ENCODE peak calls at places on chromosome 10, in five cellular contexts. One of them, this sample, is unnamed.

GRCh38 chr10:114095676-114096331 is 52.1 kb downstream of the ADRB1 start:
- DNase-seq in coronary artery: no peak
- DNase-seq in IMR-90: no peak
- DNase-seq in neuronal stem cell: no peak
- DNase-seq in small intestine: peak; percentile 41
- DNase-seq in this sample: no peak

GRCh38 chr10:78149193-78149592 is 115.5 kb downstream of the RPS24 start:
- DNase-seq in neuronal stem cell: no peak
- DNase-seq in IMR-90: peak; percentile 41
- DNase-seq in small intestine: no peak
- DNase-seq in coronary artery: no peak
- DNase-seq in this sample: no peak

GRCh38 chr10:131972474-131973071 is 9.2 kb downstream of the BNIP3 start:
- DNase-seq in neuronal stem cell: no peak
- DNase-seq in IMR-90: peak; percentile 36
- DNase-seq in small intestine: peak; percentile 18
- DNase-seq in coronary artery: no peak
- DNase-seq in this sample: peak; percentile 67

GRCh38 chr10:73117976-73118743 is 7.9 kb downstream of the NUDT13 start:
- DNase-seq in IMR-90: peak; percentile 67
- DNase-seq in small intestine: no peak
- DNase-seq in neuronal stem cell: no peak
- DNase-seq in coronary artery: no peak
- DNase-seq in this sample: peak; percentile 15

GRCh38 chr10:82668266-82668665 is 793.3 kb downstream of the NRG3 start:
- DNase-seq in IMR-90: no peak
- DNase-seq in neuronal stem cell: no peak
- DNase-seq in coronary artery: no peak
- DNase-seq in small intestine: no peak
- DNase-seq in this sample: no peak

GRCh38 chr10:22899307-22899706 is 28.5 kb upstream of the ARMC3 start:
- DNase-seq in coronary artery: no peak
- DNase-seq in small intestine: no peak
- DNase-seq in neuronal stem cell: no peak
- DNase-seq in IMR-90: no peak
- DNase-seq in this sample: no peak

GRCh38 chr10:114442115-114442630 is 37.9 kb upstream of the AFAP1L2 start:
- DNase-seq in small intestine: no peak
- DNase-seq in IMR-90: no peak
- DNase-seq in neuronal stem cell: no peak
- DNase-seq in coronary artery: no peak
- DNase-seq in this sample: no peak

GRCh38 chr10:103855424-103855823 is at the start of gene SH3PXD2A:
- DNase-seq in neuronal stem cell: peak; percentile 61
- DNase-seq in IMR-90: no peak
- DNase-seq in small intestine: no peak
- DNase-seq in coronary artery: no peak
- DNase-seq in this sample: peak; percentile 87

GRCh38 chr10:79206300-79207095 is 137.7 kb downstream of the ZMIZ1 start:
- DNase-seq in small intestine: no peak
- DNase-seq in neuronal stem cell: no peak
- DNase-seq in coronary artery: no peak
- DNase-seq in IMR-90: no peak
- DNase-seq in this sample: no peak

GRCh38 chr10:125457406-125457805 is 225.6 kb downstream of the TEX36 start:
- DNase-seq in coronary artery: no peak
- DNase-seq in neuronal stem cell: no peak
- DNase-seq in IMR-90: no peak
- DNase-seq in small intestine: no peak
- DNase-seq in this sample: no peak

GRCh38 chr10:5861269-5862031 is 28.2 kb downstream of the ANKRD16 start:
- DNase-seq in small intestine: peak; percentile 10
- DNase-seq in neuronal stem cell: no peak
- DNase-seq in coronary artery: no peak
- DNase-seq in IMR-90: peak; percentile 92
- DNase-seq in this sample: no peak

GRCh38 chr10:133237241-133238065 is at the start of gene VENTX:
- DNase-seq in neuronal stem cell: no peak
- DNase-seq in small intestine: no peak
- DNase-seq in IMR-90: no peak
- DNase-seq in coronary artery: no peak
- DNase-seq in this sample: no peak

GRCh38 chr10:58846856-58847255 is 329.6 kb upstream of the PHYHIPL start:
- DNase-seq in IMR-90: no peak
- DNase-seq in coronary artery: no peak
- DNase-seq in small intestine: no peak
- DNase-seq in neuronal stem cell: no peak
- DNase-seq in this sample: no peak

GRCh38 chr10:124532106-124532641 is 70.6 kb downstream of the LHPP start:
- DNase-seq in coronary artery: no peak
- DNase-seq in small intestine: peak; percentile 48
- DNase-seq in IMR-90: no peak
- DNase-seq in neuronal stem cell: no peak
- DNase-seq in this sample: peak; percentile 31

GRCh38 chr10:18044976-18045720 is 93.4 kb downstream of the SLC39A12 start:
- DNase-seq in neuronal stem cell: no peak
- DNase-seq in IMR-90: peak; percentile 96
- DNase-seq in small intestine: no peak
- DNase-seq in coronary artery: no peak
- DNase-seq in this sample: no peak

GRCh38 chr10:132465193-132465888 is 68.3 kb downstream of the PWWP2B start:
- DNase-seq in small intestine: peak; percentile 79
- DNase-seq in coronary artery: no peak
- DNase-seq in neuronal stem cell: no peak
- DNase-seq in IMR-90: no peak
- DNase-seq in this sample: no peak

GRCh38 chr10:108049668-108050067 is 885.2 kb upstream of the SORCS1 start:
- DNase-seq in neuronal stem cell: no peak
- DNase-seq in coronary artery: no peak
- DNase-seq in small intestine: no peak
- DNase-seq in IMR-90: no peak
- DNase-seq in this sample: no peak

GRCh38 chr10:131963811-131964210 is 17.9 kb downstream of the BNIP3 start:
- DNase-seq in coronary artery: no peak
- DNase-seq in small intestine: no peak
- DNase-seq in neuronal stem cell: no peak
- DNase-seq in IMR-90: no peak
- DNase-seq in this sample: no peak

GRCh38 chr10:26503911-26504310 is 65.8 kb downstream of the APBB1IP start:
- DNase-seq in coronary artery: no peak
- DNase-seq in IMR-90: no peak
- DNase-seq in neuronal stem cell: no peak
- DNase-seq in small intestine: no peak
- DNase-seq in this sample: no peak

GRCh38 chr10:105540381-105540780 is 899.3 kb downstream of the SORCS3 start:
- DNase-seq in small intestine: no peak
- DNase-seq in neuronal stem cell: no peak
- DNase-seq in coronary artery: no peak
- DNase-seq in IMR-90: no peak
- DNase-seq in this sample: no peak

GRCh38 chr10:79002336-79002735 is 66.4 kb upstream of the ZMIZ1 start:
- DNase-seq in neuronal stem cell: no peak
- DNase-seq in coronary artery: no peak
- DNase-seq in IMR-90: no peak
- DNase-seq in small intestine: no peak
- DNase-seq in this sample: no peak

GRCh38 chr10:93515071-93515962 is 18.9 kb downstream of the CEP55 start:
- DNase-seq in small intestine: no peak
- DNase-seq in IMR-90: no peak
- DNase-seq in coronary artery: no peak
- DNase-seq in neuronal stem cell: no peak
- DNase-seq in this sample: peak; percentile 46

GRCh38 chr10:64332551-64332950 is 811.4 kb downstream of the REEP3 start:
- DNase-seq in coronary artery: no peak
- DNase-seq in neuronal stem cell: no peak
- DNase-seq in small intestine: no peak
- DNase-seq in IMR-90: no peak
- DNase-seq in this sample: no peak

GRCh38 chr10:43689007-43689491 is 40.4 kb upstream of the ZNF32 start:
- DNase-seq in neuronal stem cell: no peak
- DNase-seq in IMR-90: no peak
- DNase-seq in small intestine: no peak
- DNase-seq in coronary artery: no peak
- DNase-seq in this sample: no peak

GRCh38 chr10:71532878-71533277 is 136.2 kb downstream of the CDH23 start:
- DNase-seq in coronary artery: no peak
- DNase-seq in neuronal stem cell: no peak
- DNase-seq in IMR-90: no peak
- DNase-seq in small intestine: no peak
- DNase-seq in this sample: no peak

GRCh38 chr10:74827045-74827441 is 643 bp downstream of the KAT6B start:
- DNase-seq in small intestine: no peak
- DNase-seq in neuronal stem cell: no peak
- DNase-seq in coronary artery: no peak
- DNase-seq in IMR-90: no peak
- DNase-seq in this sample: no peak

GRCh38 chr10:97740613-97741012 is 3.7 kb downstream of the ZFYVE27 start:
- DNase-seq in IMR-90: no peak
- DNase-seq in coronary artery: no peak
- DNase-seq in small intestine: no peak
- DNase-seq in neuronal stem cell: no peak
- DNase-seq in this sample: peak; percentile 74

GRCh38 chr10:124231188-124232135 is 138.1 kb upstream of the CHST15 start:
- DNase-seq in small intestine: no peak
- DNase-seq in neuronal stem cell: no peak
- DNase-seq in coronary artery: peak; percentile 52
- DNase-seq in IMR-90: no peak
- DNase-seq in this sample: no peak

GRCh38 chr10:22420787-22421517 is 75.7 kb downstream of the SPAG6 start:
- DNase-seq in small intestine: no peak
- DNase-seq in coronary artery: no peak
- DNase-seq in neuronal stem cell: no peak
- DNase-seq in IMR-90: peak; percentile 16
- DNase-seq in this sample: no peak

GRCh38 chr10:63711866-63712716 is 190.9 kb downstream of the REEP3 start:
- DNase-seq in neuronal stem cell: no peak
- DNase-seq in IMR-90: peak; percentile 97
- DNase-seq in coronary artery: peak; percentile 96
- DNase-seq in small intestine: peak; percentile 100
- DNase-seq in this sample: peak; percentile 95

GRCh38 chr10:96974348-96974747 is 142.2 kb downstream of the LCOR start:
- DNase-seq in IMR-90: peak; percentile 15
- DNase-seq in small intestine: peak; percentile 48
- DNase-seq in coronary artery: no peak
- DNase-seq in neuronal stem cell: no peak
- DNase-seq in this sample: peak; percentile 8

GRCh38 chr10:129962092-129962494 is 2.0 kb downstream of the EBF3 start:
- DNase-seq in coronary artery: no peak
- DNase-seq in small intestine: no peak
- DNase-seq in IMR-90: no peak
- DNase-seq in neuronal stem cell: peak; percentile 26
- DNase-seq in this sample: peak; percentile 25
- H3K4me3 ChIP-seq in coronary artery: peak overlapping the region; percentile 88
- H3K4me3 ChIP-seq in small intestine: no peak overlapping the region
- H3K4me3 ChIP-seq in IMR-90: no peak overlapping the region
- H3K4me3 ChIP-seq in neuronal stem cell: no peak overlapping the region
- H3K4me3 ChIP-seq in this sample: no peak overlapping the region

GRCh38 chr10:130300608-130301025 is 164.4 kb downstream of the GLRX3 start:
- DNase-seq in small intestine: peak; percentile 59
- DNase-seq in neuronal stem cell: no peak
- DNase-seq in IMR-90: no peak
- DNase-seq in coronary artery: no peak
- DNase-seq in this sample: no peak
- H3K4me3 ChIP-seq in small intestine: peak overlapping the region; percentile 66
- H3K4me3 ChIP-seq in neuronal stem cell: no peak overlapping the region
- H3K4me3 ChIP-seq in IMR-90: peak overlapping the region; percentile 18
- H3K4me3 ChIP-seq in coronary artery: peak overlapping the region; percentile 48
- H3K4me3 ChIP-seq in this sample: no peak overlapping the region

GRCh38 chr10:119723624-119724023 is 2.2 kb upstream of the INPP5F start:
- DNase-seq in small intestine: no peak
- DNase-seq in coronary artery: no peak
- DNase-seq in IMR-90: no peak
- DNase-seq in neuronal stem cell: no peak
- DNase-seq in this sample: no peak

GRCh38 chr10:119724630-119725549 is 960 bp upstream of the INPP5F start:
- DNase-seq in small intestine: peak; percentile 50
- DNase-seq in IMR-90: peak; percentile 40
- DNase-seq in coronary artery: no peak
- DNase-seq in neuronal stem cell: peak; percentile 51
- DNase-seq in this sample: peak; percentile 54

GRCh38 chr10:119726291-119727261 is 726 bp downstream of the INPP5F start:
- DNase-seq in coronary artery: no peak
- DNase-seq in IMR-90: no peak
- DNase-seq in neuronal stem cell: no peak
- DNase-seq in small intestine: peak; percentile 42
- DNase-seq in this sample: no peak

GRCh38 chr10:119725550-119726290 is at the start of gene INPP5F:
- DNase-seq in coronary artery: peak; percentile 99
- DNase-seq in small intestine: peak; percentile 99
- DNase-seq in IMR-90: peak; percentile 96
- DNase-seq in neuronal stem cell: peak; percentile 98
- DNase-seq in this sample: peak; percentile 99

DNA sequence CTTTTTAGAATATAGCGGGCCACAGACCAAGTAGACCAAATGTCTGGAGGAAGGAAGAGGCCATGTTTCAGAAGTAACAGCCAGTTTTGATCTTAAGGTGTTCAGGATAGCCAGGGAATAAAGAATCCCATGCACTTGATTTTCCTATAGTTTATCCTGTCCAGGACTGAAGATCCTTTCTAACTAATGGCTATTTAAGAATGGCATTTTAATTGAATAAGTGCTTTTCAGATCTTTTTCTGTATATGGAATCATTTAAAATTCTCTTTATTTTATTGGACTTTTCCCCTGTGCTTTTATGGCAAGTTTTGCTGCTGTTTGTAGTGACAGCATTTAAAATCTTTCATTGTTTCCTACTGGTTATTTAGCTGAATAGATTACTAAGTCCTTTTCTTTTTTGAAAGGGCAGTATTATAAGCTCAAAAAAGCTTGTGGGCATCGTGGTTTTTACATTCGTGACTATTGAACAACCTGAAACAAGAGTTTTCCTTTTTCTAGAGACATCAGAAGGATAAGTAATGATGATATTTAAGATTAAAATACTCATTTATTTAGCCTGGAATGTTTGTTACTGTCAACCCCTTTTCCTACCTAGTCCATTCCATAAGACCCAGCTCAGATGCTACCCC is 2.4 kb downstream of the INPP5F start:
- DNase-seq in IMR-90: no peak
- DNase-seq in coronary artery: no peak
- DNase-seq in neuronal stem cell: no peak
- DNase-seq in small intestine: no peak
- DNase-seq in this sample: no peak
- H3K4me3 ChIP-seq in IMR-90: no peak overlapping the region
- H3K4me3 ChIP-seq in coronary artery: no peak overlapping the region
- H3K4me3 ChIP-seq in neuronal stem cell: no peak overlapping the region
- H3K4me3 ChIP-seq in small intestine: no peak overlapping the region
- H3K4me3 ChIP-seq in this sample: no peak overlapping the region

DNA sequence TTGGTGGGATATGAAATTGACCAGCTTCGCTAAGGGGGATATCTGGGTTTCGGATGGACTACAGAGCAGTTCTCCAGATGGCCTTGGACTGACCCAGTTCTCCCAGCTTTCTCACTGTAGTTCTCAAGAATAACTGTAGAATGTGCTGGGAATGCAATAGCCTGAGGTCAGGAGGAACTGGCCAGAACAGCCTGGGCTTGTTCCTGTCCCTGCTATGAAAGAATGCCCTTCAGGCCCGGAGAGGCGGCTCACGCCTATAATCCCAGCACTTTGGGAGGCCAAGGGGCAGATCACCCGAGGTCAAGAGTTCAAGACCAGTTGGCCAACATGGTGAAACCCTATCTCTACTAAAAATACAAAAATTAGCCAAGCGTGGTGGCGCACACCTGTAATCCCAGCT is 12.3 kb upstream of the TSPAN14 start:
- DNase-seq in neuronal stem cell: no peak
- DNase-seq in coronary artery: no peak
- DNase-seq in small intestine: no peak
- DNase-seq in IMR-90: no peak
- DNase-seq in this sample: no peak
- H3K4me3 ChIP-seq in neuronal stem cell: no peak overlapping the region
- H3K4me3 ChIP-seq in coronary artery: no peak overlapping the region
- H3K4me3 ChIP-seq in small intestine: no peak overlapping the region
- H3K4me3 ChIP-seq in IMR-90: no peak overlapping the region
- H3K4me3 ChIP-seq in this sample: no peak overlapping the region

This sample was measured in cardiac muscle cell.